ENCODE peak calls at places on chromosomes 11 and 22, in ten cellular contexts. J is GM13977, Q is omental fat pad, O is heart left ventricle, H is RWPE1, L is psoas muscle, F is colonic mucosa, D is hepatocyte, N is AG09319, A is body of pancreas. K is an unnamed sample.

GRCh38 chr22:27668828-27669797 is 132.4 kb downstream of the MN1 start:
- DNase-seq in J (no peak), Q (no peak), O (peak), H (peak), L (peak), F (peak), D (peak), N (no peak), A (peak), K (no peak)

GRCh38 chr11:118883368-118884071 is at the start of gene CXCR5:
- DNase-seq in J (peak), Q (no peak), O (no peak), H (no peak), L (peak), F (no peak), D (no peak), N (no peak), A (no peak), K (peak)

GRCh38 chr11:103530257-103530656 is 421.0 kb downstream of the DYNC2H1 start:
- DNase-seq in J (no peak), Q (no peak), O (no peak), H (no peak), L (no peak), F (no peak), D (no peak), N (no peak), A (no peak), K (no peak)

GRCh38 chr11:71307811-71308645 is 55.7 kb upstream of the SHANK2 start:
- DNase-seq in J (no peak), Q (no peak), O (no peak), H (no peak), L (no peak), F (peak), D (no peak), N (no peak), A (no peak), K (no peak)

GRCh38 chr11:47415949-47416472 is 7.6 kb downstream of the SLC39A13 start:
- DNase-seq in J (no peak), Q (no peak), O (peak), H (peak), L (peak), F (peak), D (peak), N (peak), A (peak), K (no peak)

GRCh38 chr22:19762315-19763140 is 1.9 kb downstream of the TBX1 start:
- DNase-seq in J (no peak), Q (no peak), O (no peak), H (no peak), L (no peak), F (no peak), D (no peak), N (no peak), A (no peak), K (no peak)

GRCh38 chr22:40484906-40485660 is 114.7 kb downstream of the SGSM3 start:
- DNase-seq in J (no peak), Q (no peak), O (no peak), H (no peak), L (no peak), F (no peak), D (no peak), N (no peak), A (no peak), K (no peak)

GRCh38 chr11:34178422-34178821 is 73.0 kb downstream of the NAT10 start:
- DNase-seq in J (no peak), Q (no peak), O (no peak), H (no peak), L (peak), F (no peak), D (no peak), N (no peak), A (no peak), K (no peak)

GRCh38 chr11:68543594-68543993 is 83.0 kb downstream of the PPP6R3 start:
- DNase-seq in J (no peak), Q (no peak), O (no peak), H (no peak), L (no peak), F (no peak), D (no peak), N (no peak), A (no peak), K (no peak)

GRCh38 chr22:29396126-29396525 is 7.8 kb upstream of the AP1B1 start:
- DNase-seq in J (no peak), Q (no peak), O (no peak), H (no peak), L (no peak), F (no peak), D (no peak), N (no peak), A (peak), K (no peak)

GRCh38 chr22:19480789-19481188 is 1.1 kb downstream of the CDC45 start:
- DNase-seq in J (no peak), Q (no peak), O (no peak), H (no peak), L (no peak), F (no peak), D (no peak), N (no peak), A (no peak), K (no peak)

GRCh38 chr22:25747245-25747944 is 5.4 kb downstream of the MYO18B start:
- DNase-seq in J (no peak), Q (peak), O (no peak), H (peak), L (peak), F (no peak), D (peak), N (peak), A (peak), K (no peak)

GRCh38 chr11:32526715-32527114 is 56.9 kb upstream of the EIF3M start:
- DNase-seq in J (no peak), Q (no peak), O (no peak), H (no peak), L (no peak), F (no peak), D (no peak), N (no peak), A (no peak), K (no peak)

GRCh38 chr11:3723014-3723708 is 52.0 kb upstream of the CHRNA10 start:
- DNase-seq in J (no peak), Q (no peak), O (no peak), H (peak), L (no peak), F (no peak), D (peak), N (peak), A (no peak), K (no peak)

GRCh38 chr11:106988151-106988806 is 30.0 kb downstream of the GUCY1A2 start:
- DNase-seq in J (no peak), Q (no peak), O (no peak), H (peak), L (no peak), F (no peak), D (peak), N (no peak), A (no peak), K (no peak)

GRCh38 chr11:115279831-115280761 is 224.1 kb downstream of the CADM1 start:
- DNase-seq in J (no peak), Q (no peak), O (no peak), H (no peak), L (no peak), F (no peak), D (peak), N (no peak), A (no peak), K (no peak)

GRCh38 chr11:77842451-77843121 is 21.6 kb downstream of the AAMDC start:
- DNase-seq in J (no peak), Q (no peak), O (no peak), H (no peak), L (no peak), F (no peak), D (no peak), N (no peak), A (no peak), K (no peak)

GRCh38 chr11:62880231-62880802 is 379 bp upstream of the SLC3A2 start:
- DNase-seq in J (peak), Q (peak), O (peak), H (peak), L (no peak), F (no peak), D (peak), N (peak), A (peak), K (peak)

GRCh38 chr11:8178297-8178696 is 9.5 kb upstream of the RIC3 start:
- DNase-seq in J (no peak), Q (no peak), O (no peak), H (no peak), L (no peak), F (no peak), D (no peak), N (no peak), A (no peak), K (no peak)

GRCh38 chr11:69640260-69640994 is 529 bp upstream of the CCND1 start:
- DNase-seq in J (peak), Q (no peak), O (peak), H (no peak), L (no peak), F (peak), D (no peak), N (no peak), A (no peak), K (no peak)

GRCh38 chr11:134677338-134677948 is 265.4 kb upstream of the B3GAT1 start:
- DNase-seq in J (no peak), Q (no peak), O (no peak), H (no peak), L (no peak), F (no peak), D (no peak), N (no peak), A (no peak), K (no peak)

GRCh38 chr11:96125400-96125799 is 201.5 kb upstream of the MTMR2 start:
- DNase-seq in J (no peak), Q (no peak), O (no peak), H (no peak), L (no peak), F (no peak), D (no peak), N (no peak), A (no peak), K (no peak)

GRCh38 chr11:96124155-96124554 is 200.2 kb upstream of the MTMR2 start:
- DNase-seq in J (no peak), Q (no peak), O (no peak), H (no peak), L (no peak), F (no peak), D (no peak), N (no peak), A (no peak), K (no peak)

GRCh38 chr11:96123301-96123700 is 199.4 kb upstream of the MTMR2 start:
- DNase-seq in J (no peak), Q (no peak), O (no peak), H (no peak), L (no peak), F (no peak), D (no peak), N (no peak), A (no peak), K (no peak)

GRCh38 chr11:96119211-96119610 is 195.3 kb upstream of the MTMR2 start:
- DNase-seq in J (no peak), Q (no peak), O (no peak), H (no peak), L (no peak), F (no peak), D (no peak), N (no peak), A (no peak), K (no peak)

DNA sequence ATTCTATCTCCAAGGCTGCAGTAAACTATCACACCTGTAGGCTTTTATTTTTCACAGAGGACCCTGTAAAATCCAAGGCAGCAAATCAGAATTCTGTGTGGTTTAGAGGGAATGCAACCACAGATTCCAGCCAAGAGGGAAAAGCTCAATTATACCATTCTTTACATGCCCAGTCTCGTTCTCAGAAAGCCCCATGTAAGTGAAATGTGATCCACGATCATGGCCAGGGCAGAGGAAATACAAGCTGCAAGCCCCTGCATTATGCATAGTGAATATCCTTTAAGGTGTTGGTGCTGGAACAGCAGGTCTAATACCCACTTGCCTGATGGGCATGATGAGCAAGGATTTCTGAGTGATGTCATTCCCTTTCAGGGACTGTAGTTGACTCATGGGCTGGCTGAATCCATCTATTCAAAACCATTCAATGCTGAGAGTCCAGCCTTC is 198.7 kb upstream of the MTMR2 start:
- DNase-seq in J (no peak), Q (no peak), O (no peak), H (peak), L (no peak), F (no peak), D (no peak), N (no peak), A (no peak), K (no peak)
- TF ChIP-seq CTCF in J (no peak), Q (no peak), O (no peak), H (peak), L (no peak), F (no peak), D (no peak), N (no peak), A (no peak), K (no peak)

DNA sequence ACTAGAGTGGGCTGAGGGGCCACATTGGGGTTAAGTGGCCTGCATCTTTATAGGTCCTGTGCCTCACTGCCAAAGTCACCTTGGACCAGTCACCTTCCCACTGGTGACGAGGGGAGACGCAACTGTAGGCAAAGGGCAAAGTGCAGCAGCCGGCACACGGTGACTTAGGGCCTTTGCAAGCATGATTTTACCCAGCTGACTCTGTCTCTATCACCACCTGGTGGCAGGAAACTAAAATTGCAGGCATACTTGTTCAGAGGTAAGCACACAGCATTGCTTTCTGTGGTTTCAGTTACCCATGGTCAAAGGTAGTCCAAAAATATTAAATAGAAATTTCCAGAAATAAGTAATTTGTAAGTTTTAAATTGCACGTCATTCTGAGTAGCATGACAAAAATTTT is 1164.4 kb downstream of the BRD1 start:
- DNase-seq in J (no peak), Q (no peak), O (no peak), H (no peak), L (peak), F (no peak), D (no peak), N (no peak), A (no peak), K (no peak)
- TF ChIP-seq CTCF in J (peak), Q (no peak), O (no peak), H (no peak), L (peak), F (no peak), D (peak), N (no peak), A (no peak), K (no peak)

GRCh38 chr11:11351042-11351586 is 1.9 kb downstream of the CSNK2A3 start:
- DNase-seq in J (no peak), Q (no peak), O (no peak), H (no peak), L (no peak), F (no peak), D (no peak), N (no peak), A (no peak), K (no peak)
- TF ChIP-seq CTCF in J (no peak), Q (no peak), O (no peak), H (no peak), L (no peak), F (no peak), D (no peak), N (no peak), A (no peak), K (no peak)

GRCh38 chr11:27699242-27699925 is 871 bp downstream of the BDNF start:
- DNase-seq in J (no peak), Q (no peak), O (no peak), H (peak), L (no peak), F (no peak), D (peak), N (no peak), A (peak), K (peak)

GRCh38 chr11:27697679-27698275 is 2.5 kb downstream of the BDNF start:
- DNase-seq in J (no peak), Q (no peak), O (no peak), H (no peak), L (no peak), F (no peak), D (no peak), N (no peak), A (no peak), K (no peak)

GRCh38 chr11:27699926-27700350 is 317 bp downstream of the BDNF start:
- DNase-seq in J (no peak), Q (no peak), O (no peak), H (no peak), L (peak), F (no peak), D (no peak), N (no peak), A (peak), K (peak)

GRCh38 chr11:27700351-27701261 is at the start of gene BDNF:
- DNase-seq in J (peak), Q (no peak), O (no peak), H (peak), L (peak), F (no peak), D (peak), N (no peak), A (peak), K (peak)

DNA sequence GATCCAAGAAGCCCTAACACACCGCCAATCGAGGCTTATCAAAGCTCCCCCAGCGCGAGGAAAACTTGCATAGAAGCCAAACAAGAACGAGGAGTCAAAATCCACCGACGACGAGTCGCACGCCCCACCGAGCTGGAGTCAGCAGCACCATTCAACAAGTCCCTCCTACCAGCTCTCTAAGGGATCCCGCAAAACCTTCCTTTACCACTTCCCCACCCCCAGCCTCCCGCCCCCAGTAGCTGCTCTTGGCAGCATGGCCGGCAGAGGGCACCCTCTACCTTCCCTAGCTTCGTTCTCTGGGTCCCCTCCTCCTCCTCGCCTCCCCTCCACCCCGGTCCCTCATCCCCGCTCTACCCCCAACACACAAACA is 1.4 kb downstream of the BDNF start:
- DNase-seq in J (peak), Q (no peak), O (peak), H (peak), L (peak), F (peak), D (peak), N (peak), A (peak), K (peak)
- TF ChIP-seq CTCF in J (peak), Q (no peak), O (peak), H (peak), L (peak), F (peak), D (peak), N (peak), A (peak), K (peak)

GRCh38 chr11:120830092-120830491 is 193.8 kb upstream of the TBCEL start:
- DNase-seq in J (no peak), Q (no peak), O (no peak), H (no peak), L (no peak), F (no peak), D (no peak), N (no peak), A (no peak), K (no peak)

GRCh38 chr11:120834686-120835225 is 189.1 kb upstream of the TBCEL start:
- DNase-seq in J (no peak), Q (no peak), O (no peak), H (no peak), L (no peak), F (no peak), D (no peak), N (no peak), A (no peak), K (no peak)

GRCh38 chr11:120828847-120829246 is 195.1 kb upstream of the TBCEL start:
- DNase-seq in J (no peak), Q (no peak), O (no peak), H (no peak), L (no peak), F (no peak), D (no peak), N (no peak), A (no peak), K (no peak)

GRCh38 chr11:120835601-120836228 is 188.2 kb upstream of the TBCEL start:
- DNase-seq in J (peak), Q (no peak), O (no peak), H (no peak), L (no peak), F (no peak), D (peak), N (no peak), A (no peak), K (peak)

GRCh38 chr11:120832609-120833221 is 191.2 kb upstream of the TBCEL start:
- DNase-seq in J (no peak), Q (no peak), O (no peak), H (no peak), L (no peak), F (no peak), D (peak), N (no peak), A (no peak), K (no peak)
- TF ChIP-seq CTCF in J (no peak), Q (no peak), O (no peak), H (no peak), L (no peak), F (no peak), D (no peak), N (no peak), A (no peak), K (no peak)

GRCh38 chr11:13145461-13145860 is 132.1 kb upstream of the BMAL1 start:
- DNase-seq in J (no peak), Q (no peak), O (no peak), H (no peak), L (no peak), F (no peak), D (no peak), N (no peak), A (no peak), K (no peak)
- TF ChIP-seq CTCF in J (no peak), Q (no peak), O (no peak), H (no peak), L (no peak), F (no peak), D (no peak), N (no peak), A (no peak), K (no peak)

GRCh38 chr11:121420398-121420797 is 31.7 kb upstream of the SORL1 start:
- DNase-seq in J (no peak), Q (no peak), O (no peak), H (no peak), L (no peak), F (no peak), D (no peak), N (no peak), A (no peak), K (no peak)
- TF ChIP-seq CTCF in J (no peak), Q (no peak), O (no peak), H (no peak), L (no peak), F (no peak), D (no peak), N (no peak), A (no peak), K (no peak)

DNA sequence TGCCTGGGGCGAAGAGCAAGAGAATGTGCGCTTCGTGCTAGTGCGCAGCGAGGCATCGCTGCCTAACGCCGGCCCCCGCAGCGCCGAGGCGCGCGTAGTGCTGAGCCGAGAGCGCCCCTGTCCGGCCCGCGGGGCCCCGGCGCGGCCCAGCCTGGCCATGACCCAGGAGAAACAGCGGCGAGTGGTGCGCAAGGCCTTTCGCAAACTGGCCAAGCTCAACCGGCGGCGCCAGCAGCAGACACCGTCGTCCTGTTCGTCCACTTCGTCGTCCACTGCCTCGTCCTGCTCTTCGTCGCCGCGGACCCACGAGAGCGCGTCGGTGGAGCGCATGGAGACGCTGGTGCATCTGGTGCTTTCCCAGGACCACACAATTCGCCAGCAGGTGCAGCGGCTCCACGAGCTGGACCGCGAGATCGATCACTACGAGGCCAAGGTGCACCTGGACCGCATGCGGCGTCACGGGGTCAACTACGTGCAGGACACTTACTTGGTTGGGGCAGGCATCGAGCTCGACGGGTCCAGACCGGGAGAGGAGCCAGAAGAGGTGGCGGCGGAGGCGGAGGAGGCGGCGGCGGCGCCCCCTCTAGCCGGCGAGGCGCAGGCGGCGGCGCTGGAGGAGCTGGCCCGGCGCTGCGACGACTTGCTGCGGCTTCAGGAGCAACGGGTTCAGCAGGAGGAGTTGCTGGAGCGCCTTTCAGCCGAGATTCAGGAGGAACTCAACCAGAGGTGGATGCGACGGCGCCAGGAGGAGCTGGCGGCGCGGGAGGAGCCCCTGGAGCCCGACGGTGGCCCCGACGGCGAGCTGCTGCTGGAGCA is 1.0 kb downstream of the RASSF10 start:
- DNase-seq in J (peak), Q (no peak), O (peak), H (peak), L (peak), F (peak), D (peak), N (no peak), A (peak), K (no peak)
- TF ChIP-seq CTCF in J (no peak), Q (no peak), O (no peak), H (no peak), L (no peak), F (no peak), D (no peak), N (no peak), A (no peak), K (no peak)